ENCODE peak calls at places on chromosomes 13 and 19, in five cellular contexts. L, G, U, I and B are unnamed samples.

GRCh38 chr19:30228726-30229523 is 143.3 kb upstream of the ZNF536 start:
- DNase-seq in L (peak; percentile 47), G (no peak), U (no peak), I (peak; percentile 41), B (no peak)

GRCh38 chr19:8973501-8974091 is 36.6 kb downstream of the MUC16 start:
- DNase-seq in L (peak; percentile 7), G (no peak), U (peak; percentile 39), I (no peak), B (no peak)

GRCh38 chr13:62130016-62130970 is 714.6 kb upstream of the PCDH20 start:
- DNase-seq in L (no peak), G (no peak), U (no peak), I (no peak), B (no peak)

GRCh38 chr13:75507027-75508001 is 25.3 kb upstream of the TBC1D4 start:
- DNase-seq in L (no peak), G (no peak), U (no peak), I (no peak), B (no peak)

GRCh38 chr19:5395996-5396939 is 55.7 kb upstream of the PTPRS start:
- DNase-seq in L (peak; percentile 10), G (no peak), U (no peak), I (no peak), B (peak; percentile 46)

GRCh38 chr13:41019027-41019487 is at the start of gene ELF1:
- DNase-seq in L (no peak), G (peak; percentile 18), U (peak; percentile 83), I (peak; percentile 52), B (no peak)

GRCh38 chr19:371501-372160 is 27.0 kb upstream of the MIER2 start:
- DNase-seq in L (no peak), G (no peak), U (no peak), I (no peak), B (no peak)

GRCh38 chr19:49403404-49404187 is 15.5 kb downstream of the KASH5 start:
- DNase-seq in L (peak; percentile 84), G (no peak), U (no peak), I (no peak), B (peak; percentile 97)

GRCh38 chr19:2602391-2603181 is 99.9 kb downstream of the GNG7 start:
- DNase-seq in L (peak; percentile 69), G (no peak), U (no peak), I (no peak), B (no peak)

GRCh38 chr13:52809310-52809769 is 39.1 kb downstream of the PCDH8 start:
- DNase-seq in L (peak; percentile 76), G (no peak), U (peak; percentile 85), I (peak; percentile 79), B (peak; percentile 77)

GRCh38 chr19:42149447-42150202 is 17.4 kb upstream of the POU2F2 start:
- DNase-seq in L (no peak), G (no peak), U (no peak), I (no peak), B (no peak)

GRCh38 chr19:11242864-11243797 is 3.7 kb downstream of the ANGPTL8 start:
- DNase-seq in L (peak; percentile 90), G (peak; percentile 80), U (peak; percentile 67), I (peak; percentile 100), B (no peak)

GRCh38 chr13:66657165-66657895 is 572.8 kb downstream of the PCDH9 start:
- DNase-seq in L (no peak), G (no peak), U (peak; percentile 91), I (no peak), B (peak; percentile 98)

GRCh38 chr19:33954686-33955085 is 158.0 kb downstream of the KCTD15 start:
- DNase-seq in L (no peak), G (no peak), U (no peak), I (no peak), B (no peak)

GRCh38 chr13:35499131-35500051 is 22.9 kb upstream of the MAB21L1 start:
- DNase-seq in L (peak; percentile 72), G (no peak), U (no peak), I (no peak), B (peak; percentile 21)

GRCh38 chr13:112657850-112658445 is 31.9 kb upstream of the ATP11A start:
- DNase-seq in L (no peak), G (no peak), U (peak; percentile 79), I (no peak), B (no peak)

GRCh38 chr19:8938576-8938975 is 71.6 kb downstream of the MUC16 start:
- DNase-seq in L (no peak), G (no peak), U (peak; percentile 28), I (no peak), B (no peak)

GRCh38 chr19:13401388-13401787 is 104.9 kb downstream of the CACNA1A start:
- DNase-seq in L (no peak), G (no peak), U (peak; percentile 70), I (no peak), B (no peak)

GRCh38 chr13:31198524-31198923 is 1.3 kb upstream of the B3GLCT start:
- DNase-seq in L (no peak), G (no peak), U (no peak), I (no peak), B (no peak)

GRCh38 chr13:99192480-99192879 is 8.2 kb upstream of the UBAC2 start:
- DNase-seq in L (no peak), G (no peak), U (no peak), I (no peak), B (no peak)

GRCh38 chr19:33622809-33623511 is 1.2 kb downstream of the CHST8 start:
- DNase-seq in L (peak; percentile 23), G (no peak), U (no peak), I (no peak), B (peak; percentile 61)

GRCh38 chr19:23407597-23407996 is 12.3 kb upstream of the ZNF91 start:
- DNase-seq in L (no peak), G (no peak), U (no peak), I (no peak), B (no peak)

GRCh38 chr19:10871711-10872550 is 578 bp downstream of the CARM1 start:
- DNase-seq in L (peak; percentile 60), G (peak; percentile 33), U (no peak), I (no peak), B (no peak)

GRCh38 chr19:49327878-49328544 is 3.0 kb upstream of the SLC6A16 start:
- DNase-seq in L (peak; percentile 16), G (peak; percentile 10), U (no peak), I (peak; percentile 63), B (no peak)

GRCh38 chr19:3725121-3725520 is 16.9 kb downstream of the TJP3 start:
- DNase-seq in L (no peak), G (no peak), U (no peak), I (no peak), B (no peak)

GRCh38 chr13:112994084-112994780 is 25.2 kb downstream of the MCF2L start:
- DNase-seq in L (no peak), G (no peak), U (no peak), I (no peak), B (no peak)

GRCh38 chr13:19153782-19154450 is 27.7 kb downstream of the TUBA3C start:
- DNase-seq in L (no peak), G (no peak), U (no peak), I (peak; percentile 18), B (no peak)

GRCh38 chr13:68636784-68637183 is 1406.6 kb upstream of the PCDH9 start:
- DNase-seq in L (no peak), G (no peak), U (no peak), I (no peak), B (no peak)

GRCh38 chr13:49097374-49097773 is 121.7 kb downstream of the FNDC3A start:
- DNase-seq in L (no peak), G (no peak), U (no peak), I (no peak), B (no peak)

GRCh38 chr19:16537111-16537510 is 5.1 kb downstream of the CHERP start:
- DNase-seq in L (no peak), G (no peak), U (no peak), I (no peak), B (no peak)

GRCh38 chr19:13022859-13023636 is 27.8 kb downstream of the NFIX start:
- DNase-seq in L (no peak), G (no peak), U (no peak), I (peak; percentile 77), B (peak; percentile 79)

GRCh38 chr13:88461272-88462009 is 790.3 kb downstream of the SLITRK5 start:
- DNase-seq in L (no peak), G (no peak), U (no peak), I (no peak), B (no peak)

GRCh38 chr19:19552811-19553210 is 14.7 kb downstream of the CILP2 start:
- DNase-seq in L (peak; percentile 56), G (no peak), U (no peak), I (peak; percentile 82), B (no peak)

GRCh38 chr13:70960841-70961443 is 852.7 kb upstream of the KLHL1 start:
- DNase-seq in L (peak; percentile 48), G (no peak), U (peak; percentile 1), I (peak; percentile 21), B (peak; percentile 42)

GRCh38 chr19:33862991-33863390 is 66.3 kb downstream of the KCTD15 start:
- DNase-seq in L (peak; percentile 89), G (no peak), U (no peak), I (no peak), B (no peak)

GRCh38 chr13:111505175-111505777 is 184.8 kb downstream of the TEX29 start:
- DNase-seq in L (peak; percentile 67), G (no peak), U (no peak), I (no peak), B (no peak)